ENCODE peak calls at places on chromosomes 12 and 14, in five cellular contexts. Q is choroid plexus epithelial cell, P is upper lobe of right lung, V is AG10803, H is IMR-90. A is an unnamed sample.

GRCh38 chr12:84376320-84376719 is 536.3 kb downstream of the SLC6A15 start:
- DNase-seq in P (no peak), Q (no peak), H (no peak), V (no peak), A (no peak)

GRCh38 chr12:130933269-130933995 is 20.3 kb upstream of the ADGRD1 start:
- DNase-seq in V (peak), P (peak), H (no peak), Q (no peak), A (no peak)

GRCh38 chr12:90368081-90368480 is 586.9 kb downstream of the CCER1 start:
- DNase-seq in H (no peak), Q (no peak), P (no peak), V (peak), A (no peak)

GRCh38 chr14:101595349-101595748 is 34.1 kb downstream of the DIO3 start:
- DNase-seq in Q (no peak), P (no peak), H (no peak), V (no peak), A (no peak)

GRCh38 chr12:122862872-122863701 is 27.8 kb downstream of the HIP1R start:
- DNase-seq in Q (no peak), P (peak), H (no peak), V (no peak), A (no peak)

GRCh38 chr14:63544641-63545234 is 1.6 kb upstream of the PPP2R5E start:
- DNase-seq in V (peak), Q (peak), H (peak), P (no peak), A (no peak)

GRCh38 chr14:68786491-68787234 is 6.2 kb downstream of the ZFP36L1 start:
- DNase-seq in Q (peak), H (peak), P (no peak), V (peak), A (no peak)

GRCh38 chr14:38868415-38869290 is 234.4 kb downstream of the SEC23A start:
- DNase-seq in V (no peak), P (no peak), H (no peak), Q (no peak), A (no peak)

GRCh38 chr14:22489247-22489551 is 99.8 kb downstream of the DAD1 start:
- DNase-seq in P (no peak), H (no peak), V (no peak), Q (no peak), A (no peak)

GRCh38 chr12:18799140-18799446 is 61.2 kb downstream of the CAPZA3 start:
- DNase-seq in V (peak), Q (no peak), H (no peak), P (no peak), A (no peak)

GRCh38 chr14:93962701-93963601 is 13.4 kb downstream of the ASB2 start:
- DNase-seq in V (no peak), Q (peak), P (no peak), H (peak), A (no peak)

GRCh38 chr14:102320033-102320660 is 601 bp downstream of the ZNF839 start:
- DNase-seq in Q (peak), H (peak), P (peak), V (peak), A (no peak)

GRCh38 chr14:30345511-30345910 is 213.4 kb upstream of the G2E3 start:
- DNase-seq in P (no peak), V (no peak), Q (no peak), H (no peak), A (no peak)

GRCh38 chr12:26195641-26196423 is 459 bp downstream of the SSPN start:
- DNase-seq in H (peak), P (peak), V (peak), Q (peak), A (no peak)

GRCh38 chr12:12673296-12673695 is 22.7 kb downstream of the GPR19 start:
- DNase-seq in Q (no peak), H (peak), V (no peak), P (no peak), A (no peak)

GRCh38 chr12:80404629-80405028 is 39.4 kb upstream of the PTPRQ start:
- DNase-seq in Q (no peak), P (no peak), V (no peak), H (no peak), A (no peak)

GRCh38 chr12:80406253-80406652 is 37.8 kb upstream of the PTPRQ start:
- DNase-seq in P (no peak), H (no peak), Q (no peak), V (no peak), A (no peak)

GRCh38 chr12:80400591-80400991 is 43.4 kb upstream of the PTPRQ start:
- DNase-seq in P (peak), V (peak), H (no peak), Q (peak), A (no peak)
- H3K4me3 ChIP-seq in P (peak), V (peak), H (peak), Q (peak), A (no peak)

DNA sequence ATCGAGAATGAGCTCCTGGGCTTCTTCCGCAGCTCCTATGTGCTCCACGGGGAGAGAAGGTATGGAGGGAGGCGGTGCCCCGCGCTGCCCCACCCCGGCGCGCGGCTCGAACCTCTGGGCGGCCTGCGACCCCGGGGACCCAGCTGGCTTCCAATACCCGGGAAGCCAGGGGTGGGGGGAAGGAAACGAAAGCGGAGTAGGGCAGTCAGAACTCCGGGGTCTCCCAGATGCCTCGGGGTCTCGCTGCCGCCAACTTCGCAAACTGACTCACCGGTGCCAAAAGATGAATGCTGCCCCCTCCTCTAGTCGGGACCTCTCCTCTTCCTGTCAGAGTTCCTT is 1.3 kb downstream of the TRHDE start:
- DNase-seq in Q (no peak), V (no peak), P (no peak), H (no peak), A (no peak)
- H3K4me3 ChIP-seq in Q (peak), V (peak), P (peak), H (peak), A (peak)

GRCh38 chr12:46261658-46262057 is 7.2 kb downstream of the SLC38A1 start:
- DNase-seq in V (no peak), Q (no peak), H (no peak), P (no peak), A (no peak)

GRCh38 chr12:46260153-46260912 is 8.5 kb downstream of the SLC38A1 start:
- DNase-seq in V (peak), Q (peak), H (peak), P (no peak), A (no peak)

GRCh38 chr12:46259713-46260112 is 9.1 kb downstream of the SLC38A1 start:
- DNase-seq in P (no peak), V (no peak), H (no peak), Q (no peak), A (no peak)

GRCh38 chr12:46259071-46259470 is 9.8 kb downstream of the SLC38A1 start:
- DNase-seq in P (no peak), Q (no peak), H (no peak), V (no peak), A (no peak)

DNA sequence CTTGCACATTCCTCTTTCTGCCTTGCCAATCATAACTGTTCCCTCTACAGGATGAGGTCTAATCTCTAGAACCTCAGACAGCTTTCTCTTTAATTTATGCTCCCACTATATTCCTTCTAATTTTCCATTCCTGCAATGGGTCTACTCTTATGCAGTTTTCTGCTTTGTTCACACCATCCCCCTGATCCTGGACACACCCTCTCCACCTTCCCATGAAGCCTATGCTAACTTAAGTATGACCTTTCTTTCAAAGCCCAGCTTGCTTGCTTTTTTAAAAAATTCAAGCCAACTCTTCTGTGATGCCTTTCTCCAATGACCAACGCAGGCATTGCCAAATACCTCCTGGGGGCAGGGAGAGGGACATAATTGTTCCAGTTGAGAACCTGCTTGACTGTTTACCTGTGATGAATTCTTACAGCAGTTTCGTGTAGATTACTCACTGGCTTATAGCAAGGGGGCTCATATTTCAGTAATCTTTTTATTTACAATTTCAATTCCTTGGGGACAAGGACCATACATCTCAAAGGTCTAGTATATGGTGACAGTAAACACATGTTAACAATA is 7.8 kb downstream of the SLC38A1 start:
- DNase-seq in V (no peak), P (no peak), H (no peak), Q (no peak), A (no peak)
- H3K4me3 ChIP-seq in V (no peak), P (no peak), H (peak), Q (no peak), A (no peak)

GRCh38 chr12:54272214-54272613 is 7.7 kb downstream of the CBX5 start:
- DNase-seq in V (no peak), H (no peak), Q (no peak), P (no peak), A (no peak)
- H3K4me3 ChIP-seq in V (no peak), H (no peak), Q (no peak), P (no peak), A (no peak)

GRCh38 chr12:114481200-114481535 is 75.2 kb upstream of the TBX5 start:
- DNase-seq in P (no peak), H (no peak), V (no peak), Q (no peak), A (no peak)

GRCh38 chr12:114480309-114481199 is 74.6 kb upstream of the TBX5 start:
- DNase-seq in Q (peak), H (peak), P (no peak), V (peak), A (no peak)

GRCh38 chr12:114478891-114479290 is 72.9 kb upstream of the TBX5 start:
- DNase-seq in P (no peak), H (no peak), V (no peak), Q (no peak), A (no peak)

GRCh38 chr12:114476159-114476558 is 70.2 kb upstream of the TBX5 start:
- DNase-seq in V (peak), P (no peak), Q (peak), H (peak), A (no peak)

GRCh38 chr12:114479831-114480230 is 73.9 kb upstream of the TBX5 start:
- DNase-seq in Q (no peak), V (no peak), H (no peak), P (no peak), A (no peak)
- H3K4me3 ChIP-seq in Q (peak), V (peak), H (peak), P (peak), A (peak)

GRCh38 chr12:56324196-56324595 is 8.4 kb upstream of the CNPY2 start:
- DNase-seq in H (no peak), P (peak), Q (no peak), V (no peak), A (no peak)

GRCh38 chr12:56321027-56321426 is 5.2 kb upstream of the CNPY2 start:
- DNase-seq in Q (no peak), H (peak), V (peak), P (no peak), A (no peak)

GRCh38 chr12:56326533-56326932 is 7.3 kb downstream of the PAN2 start:
- DNase-seq in V (no peak), P (peak), H (no peak), Q (no peak), A (no peak)

DNA sequence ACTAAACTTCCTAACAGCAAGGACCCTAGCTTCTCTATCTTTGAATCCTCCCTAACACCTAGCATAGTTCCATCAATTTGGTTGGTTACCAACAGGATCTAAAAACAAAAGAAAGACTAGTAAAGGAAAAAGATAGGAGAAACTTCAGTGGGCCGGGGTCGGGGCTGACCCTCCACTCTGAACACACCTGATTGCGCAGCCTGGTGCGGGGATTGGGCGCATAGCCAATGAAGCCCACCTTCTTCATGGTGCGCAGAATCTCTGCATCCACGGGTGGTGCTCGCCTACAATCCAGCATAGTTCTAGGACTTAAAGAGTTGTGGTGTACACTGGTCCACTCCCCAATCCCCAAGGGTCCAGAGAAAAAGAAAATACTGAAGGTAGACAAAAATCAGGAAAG is 7.7 kb downstream of the PAN2 start:
- DNase-seq in H (no peak), Q (no peak), V (no peak), P (peak), A (no peak)
- H3K4me3 ChIP-seq in H (no peak), Q (no peak), V (no peak), P (no peak), A (no peak)

GRCh38 chr12:9729082-9729481 is 3.8 kb downstream of the CLECL1 start:
- DNase-seq in V (no peak), P (no peak), H (no peak), Q (no peak), A (no peak)
- H3K4me3 ChIP-seq in V (no peak), P (no peak), H (no peak), Q (no peak), A (no peak)

GRCh38 chr14:105315941-105316562 is 1.5 kb downstream of the PACS2 start:
- DNase-seq in Q (no peak), V (no peak), H (no peak), P (no peak), A (no peak)

GRCh38 chr14:105317546-105317945 is 3.0 kb downstream of the PACS2 start:
- DNase-seq in P (no peak), H (peak), V (peak), Q (no peak), A (no peak)

GRCh38 chr14:105315211-105315721 is 718 bp downstream of the PACS2 start:
- DNase-seq in P (peak), Q (peak), V (peak), H (no peak), A (no peak)

GRCh38 chr14:105316968-105317498 is 2.5 kb downstream of the PACS2 start:
- DNase-seq in Q (no peak), P (no peak), H (no peak), V (peak), A (no peak)

GRCh38 chr14:105316563-105316941 is 2.0 kb downstream of the PACS2 start:
- DNase-seq in V (no peak), H (no peak), P (no peak), Q (no peak), A (no peak)
- H3K4me3 ChIP-seq in V (peak), H (no peak), P (no peak), Q (no peak), A (no peak)

DNA sequence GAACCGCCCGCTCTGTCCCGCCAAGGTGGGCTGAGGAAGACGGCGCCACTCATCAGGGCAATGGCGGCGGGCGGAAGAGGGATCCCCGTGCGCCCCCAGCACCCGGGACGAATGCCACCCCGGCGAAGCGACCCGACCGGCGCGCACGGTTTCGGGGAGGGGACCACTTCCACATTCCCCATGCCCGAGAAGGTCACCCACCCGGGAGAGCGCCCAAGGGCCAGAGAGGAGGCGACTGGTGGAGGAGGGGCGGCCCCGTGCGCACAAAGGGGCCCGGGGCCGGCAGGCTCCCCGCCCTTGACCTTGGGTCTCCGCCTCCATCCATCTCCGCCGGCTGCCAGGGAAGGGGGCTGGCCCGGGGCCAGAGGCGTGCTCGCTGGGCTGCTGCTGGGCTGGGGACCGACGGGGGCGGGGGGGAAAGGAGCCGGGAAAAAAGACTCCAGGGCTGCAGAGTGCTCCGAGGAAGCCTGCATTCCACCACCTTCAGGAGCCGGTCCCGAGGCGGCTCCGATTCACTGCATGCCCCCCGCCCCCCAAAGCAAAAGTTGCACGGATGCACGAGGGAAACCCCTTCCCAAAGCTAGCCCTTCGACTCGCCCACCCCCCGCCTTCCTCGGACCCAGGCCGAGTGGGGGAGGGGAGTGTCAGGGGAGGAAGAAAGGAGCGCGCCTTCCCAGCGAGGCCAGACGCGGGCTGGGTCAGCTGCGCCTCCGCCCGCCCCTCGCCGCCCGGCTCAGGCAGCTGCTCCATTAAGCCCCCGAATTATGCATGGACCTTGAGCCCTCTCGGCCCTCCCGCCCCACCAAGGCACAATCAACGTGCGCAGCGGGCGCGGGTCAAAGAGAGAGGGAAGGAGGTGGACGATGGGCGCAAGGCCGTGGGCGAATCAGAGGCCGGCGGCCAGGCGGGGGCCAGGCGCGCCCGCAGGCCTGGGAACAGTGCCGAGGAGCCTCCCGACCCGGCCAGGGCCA is 26.2 kb downstream of the BCL11B start:
- DNase-seq in Q (no peak), H (no peak), V (no peak), P (no peak), A (no peak)
- H3K4me3 ChIP-seq in Q (no peak), H (no peak), V (peak), P (peak), A (peak)

DNA sequence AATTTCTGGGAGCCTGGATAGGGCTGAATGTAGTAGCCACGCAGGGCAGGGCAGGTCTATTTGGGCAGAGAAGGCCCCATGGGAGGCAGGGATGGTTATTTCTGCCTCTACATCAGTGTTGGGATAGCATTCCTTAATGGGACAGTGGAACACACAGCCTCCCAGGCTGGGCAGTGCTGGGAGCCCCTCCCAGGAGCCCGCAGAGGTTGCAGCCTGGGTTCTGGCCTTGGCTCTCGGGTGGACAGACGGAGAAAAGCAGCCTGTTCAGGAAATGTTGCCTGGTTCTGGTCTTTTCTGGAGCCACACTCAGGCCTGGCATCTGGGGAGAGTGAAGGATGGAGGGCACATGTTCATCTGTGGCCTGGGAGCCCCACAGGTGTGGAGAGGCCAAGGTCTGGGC is 479 bp upstream of the NOS1 start:
- DNase-seq in P (no peak), H (no peak), Q (no peak), V (no peak), A (no peak)
- H3K4me3 ChIP-seq in P (no peak), H (no peak), Q (no peak), V (no peak), A (peak)

A was measured in keratinocyte.